ENCODE peak calls at places on chromosome 6, in nine cellular contexts. One of them, this sample, is unnamed. For H3K27me3, the result is how much of the 10 kb centered on the place peaks cover.

GRCh38 chr6:151179321-151179720 is 60.4 kb upstream of the AKAP12 start:
- DNase-seq in GM12878: no peak
- DNase-seq in ovary: no peak
- DNase-seq in suprapubic skin: no peak
- DNase-seq in sigmoid colon: no peak
- DNase-seq in tibial nerve: no peak
- DNase-seq in transverse colon: no peak
- DNase-seq in stomach: no peak
- DNase-seq in esophagus muscularis mucosa: no peak
- DNase-seq in this sample: no peak

GRCh38 chr6:21111399-21111725 is 482.2 kb upstream of the SOX4 start:
- DNase-seq in suprapubic skin: no peak
- DNase-seq in GM12878: no peak
- DNase-seq in transverse colon: no peak
- DNase-seq in ovary: no peak
- DNase-seq in sigmoid colon: no peak
- DNase-seq in esophagus muscularis mucosa: no peak
- DNase-seq in stomach: peak
- DNase-seq in tibial nerve: no peak
- DNase-seq in this sample: no peak

GRCh38 chr6:31861919-31862343 is 690 bp downstream of the NEU1 start:
- DNase-seq in suprapubic skin: no peak
- DNase-seq in tibial nerve: no peak
- DNase-seq in sigmoid colon: no peak
- DNase-seq in GM12878: no peak
- DNase-seq in ovary: no peak
- DNase-seq in esophagus muscularis mucosa: no peak
- DNase-seq in transverse colon: no peak
- DNase-seq in stomach: no peak
- DNase-seq in this sample: no peak

GRCh38 chr6:155630085-155630484 is 174.4 kb upstream of the NOX3 start:
- DNase-seq in ovary: no peak
- DNase-seq in stomach: no peak
- DNase-seq in suprapubic skin: no peak
- DNase-seq in sigmoid colon: no peak
- DNase-seq in esophagus muscularis mucosa: no peak
- DNase-seq in GM12878: no peak
- DNase-seq in transverse colon: no peak
- DNase-seq in tibial nerve: no peak
- DNase-seq in this sample: no peak

GRCh38 chr6:118319890-118320289 is 228.2 kb upstream of the PLN start:
- DNase-seq in esophagus muscularis mucosa: no peak
- DNase-seq in sigmoid colon: no peak
- DNase-seq in transverse colon: no peak
- DNase-seq in ovary: no peak
- DNase-seq in tibial nerve: no peak
- DNase-seq in stomach: no peak
- DNase-seq in GM12878: no peak
- DNase-seq in suprapubic skin: no peak
- DNase-seq in this sample: no peak

GRCh38 chr6:18528084-18528743 is 141.1 kb downstream of the RNF144B start:
- DNase-seq in transverse colon: no peak
- DNase-seq in stomach: no peak
- DNase-seq in esophagus muscularis mucosa: no peak
- DNase-seq in tibial nerve: no peak
- DNase-seq in GM12878: no peak
- DNase-seq in sigmoid colon: no peak
- DNase-seq in ovary: no peak
- DNase-seq in suprapubic skin: no peak
- DNase-seq in this sample: no peak

GRCh38 chr6:134176283-134176975 is 124.0 kb upstream of the SLC2A12 start:
- DNase-seq in GM12878: no peak
- DNase-seq in tibial nerve: no peak
- DNase-seq in suprapubic skin: peak
- DNase-seq in transverse colon: no peak
- DNase-seq in stomach: peak
- DNase-seq in ovary: peak
- DNase-seq in sigmoid colon: peak
- DNase-seq in esophagus muscularis mucosa: no peak
- DNase-seq in this sample: peak

GRCh38 chr6:163589401-163589800 is 174.9 kb downstream of the QKI start:
- DNase-seq in suprapubic skin: no peak
- DNase-seq in esophagus muscularis mucosa: no peak
- DNase-seq in stomach: no peak
- DNase-seq in GM12878: no peak
- DNase-seq in transverse colon: no peak
- DNase-seq in ovary: no peak
- DNase-seq in tibial nerve: no peak
- DNase-seq in sigmoid colon: no peak
- DNase-seq in this sample: no peak

GRCh38 chr6:30490031-30490876 is 945 bp downstream of the HLA-E start:
- DNase-seq in suprapubic skin: peak
- DNase-seq in tibial nerve: peak
- DNase-seq in sigmoid colon: peak
- DNase-seq in ovary: peak
- DNase-seq in stomach: peak
- DNase-seq in GM12878: peak
- DNase-seq in transverse colon: peak
- DNase-seq in esophagus muscularis mucosa: peak
- DNase-seq in this sample: peak

DNA sequence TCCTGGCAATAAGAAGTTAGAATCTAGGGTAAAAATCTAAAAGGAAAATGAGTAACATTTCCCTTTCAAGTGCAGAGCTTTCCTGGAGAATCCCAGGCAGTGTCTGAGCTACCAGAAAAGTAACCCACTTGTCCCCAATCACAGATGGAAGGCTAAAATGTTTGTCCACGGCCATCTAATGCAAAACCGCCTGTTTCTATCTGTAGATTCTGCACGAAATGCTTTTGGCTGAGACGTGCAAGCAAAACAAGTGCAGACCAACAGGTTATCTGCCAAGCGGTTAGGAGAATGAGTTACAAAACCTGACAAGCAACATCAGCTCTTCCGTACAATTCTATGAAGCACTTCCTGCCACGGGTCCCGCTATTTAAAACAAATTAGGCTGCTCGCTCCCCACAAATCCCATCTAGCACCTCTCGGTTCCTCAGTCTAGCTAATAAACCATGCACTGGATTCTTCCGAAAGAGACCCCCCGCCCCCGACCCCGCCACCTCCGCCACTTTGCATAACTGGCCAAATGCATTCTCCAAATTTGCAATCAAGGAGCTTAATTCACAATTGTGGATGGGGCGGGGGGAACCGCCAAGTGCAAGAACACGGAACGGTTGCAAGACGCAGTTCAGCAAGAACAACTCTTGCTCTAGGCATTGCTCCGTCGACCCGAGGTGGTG is 1.4 kb downstream of the ELOVL5 start:
- DNase-seq in suprapubic skin: no peak
- DNase-seq in stomach: no peak
- DNase-seq in sigmoid colon: no peak
- DNase-seq in esophagus muscularis mucosa: no peak
- DNase-seq in GM12878: no peak
- DNase-seq in ovary: no peak
- DNase-seq in transverse colon: no peak
- DNase-seq in tibial nerve: no peak
- DNase-seq in this sample: no peak
- TF ChIP-seq EP300 in suprapubic skin: no peak
- TF ChIP-seq EP300 in stomach: no peak
- TF ChIP-seq EP300 in sigmoid colon: no peak
- TF ChIP-seq EP300 in esophagus muscularis mucosa: no peak
- TF ChIP-seq EP300 in GM12878: no peak
- TF ChIP-seq EP300 in ovary: no peak
- TF ChIP-seq EP300 in transverse colon: no peak
- TF ChIP-seq EP300 in tibial nerve: no peak
- TF ChIP-seq EP300 in this sample: no peak

GRCh38 chr6:10396775-10397174 is 18.1 kb downstream of the TFAP2A start:
- DNase-seq in GM12878: no peak
- DNase-seq in tibial nerve: no peak
- DNase-seq in sigmoid colon: no peak
- DNase-seq in esophagus muscularis mucosa: no peak
- DNase-seq in ovary: no peak
- DNase-seq in stomach: no peak
- DNase-seq in transverse colon: no peak
- DNase-seq in suprapubic skin: no peak
- DNase-seq in this sample: no peak
- H3K27me3 ChIP-seq in GM12878: under half
- H3K27me3 ChIP-seq in tibial nerve: half or more
- H3K27me3 ChIP-seq in sigmoid colon: under half
- H3K27me3 ChIP-seq in esophagus muscularis mucosa: half or more
- H3K27me3 ChIP-seq in ovary: under half
- H3K27me3 ChIP-seq in stomach: under half
- H3K27me3 ChIP-seq in transverse colon: half or more
- H3K27me3 ChIP-seq in suprapubic skin: half or more
- H3K27me3 ChIP-seq in this sample: under half

GRCh38 chr6:92292067-92292466 is 1127.3 kb downstream of the EPHA7 start:
- DNase-seq in ovary: no peak
- DNase-seq in esophagus muscularis mucosa: no peak
- DNase-seq in sigmoid colon: no peak
- DNase-seq in transverse colon: no peak
- DNase-seq in stomach: no peak
- DNase-seq in suprapubic skin: no peak
- DNase-seq in tibial nerve: no peak
- DNase-seq in GM12878: no peak
- DNase-seq in this sample: no peak
- TF ChIP-seq EP300 in ovary: no peak
- TF ChIP-seq EP300 in esophagus muscularis mucosa: no peak
- TF ChIP-seq EP300 in sigmoid colon: no peak
- TF ChIP-seq EP300 in transverse colon: no peak
- TF ChIP-seq EP300 in stomach: no peak
- TF ChIP-seq EP300 in suprapubic skin: no peak
- TF ChIP-seq EP300 in tibial nerve: no peak
- TF ChIP-seq EP300 in GM12878: no peak
- TF ChIP-seq EP300 in this sample: no peak

DNA sequence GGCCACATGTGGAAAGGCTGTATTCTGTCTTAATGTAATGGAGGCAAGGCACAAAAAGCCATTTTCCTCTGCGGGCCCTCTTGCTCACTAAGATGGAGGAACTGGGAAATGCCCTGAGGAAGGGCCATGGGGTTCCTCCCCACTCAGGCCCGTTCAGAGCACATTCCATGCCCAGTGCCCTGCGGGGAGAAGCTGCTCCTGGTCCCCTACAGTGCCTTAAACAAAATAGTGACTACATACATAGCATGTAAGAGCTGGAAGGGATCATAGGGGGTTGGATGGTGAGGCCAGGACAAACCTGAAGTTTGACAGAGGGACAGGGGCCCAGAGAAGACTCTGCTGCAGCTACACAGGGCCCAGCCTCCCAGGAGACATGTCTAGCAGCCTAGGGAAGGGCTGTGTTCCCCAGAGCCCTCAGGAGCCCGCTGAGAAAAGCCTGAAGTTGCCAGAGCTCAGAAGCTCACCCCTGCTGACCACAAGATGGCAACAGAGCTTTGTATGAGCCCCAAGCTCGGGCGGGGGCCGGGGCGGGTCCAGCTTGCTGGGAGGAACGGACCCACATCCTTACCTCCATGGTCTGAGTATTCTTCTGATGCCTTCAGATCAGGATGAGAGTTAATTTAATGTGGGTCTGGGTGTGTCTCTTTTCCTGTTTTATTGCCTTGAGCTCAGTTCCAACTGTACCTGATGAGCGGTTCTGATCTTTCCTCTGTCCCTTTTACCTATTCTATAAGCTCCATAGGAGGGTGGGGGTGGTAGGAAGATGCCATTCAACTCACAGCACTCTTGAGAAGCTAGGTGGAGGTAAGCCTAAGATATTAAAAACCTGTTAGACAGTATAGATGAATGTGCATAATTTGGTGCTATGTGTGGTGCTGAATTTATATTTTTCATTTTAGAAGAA is 242.9 kb downstream of the CDC5L start:
- DNase-seq in sigmoid colon: no peak
- DNase-seq in stomach: peak
- DNase-seq in esophagus muscularis mucosa: no peak
- DNase-seq in GM12878: no peak
- DNase-seq in ovary: peak
- DNase-seq in tibial nerve: no peak
- DNase-seq in transverse colon: peak
- DNase-seq in suprapubic skin: no peak
- DNase-seq in this sample: no peak
- H3K27me3 ChIP-seq in sigmoid colon: under half
- H3K27me3 ChIP-seq in stomach: under half
- H3K27me3 ChIP-seq in esophagus muscularis mucosa: under half
- H3K27me3 ChIP-seq in GM12878: under half
- H3K27me3 ChIP-seq in ovary: under half
- H3K27me3 ChIP-seq in tibial nerve: under half
- H3K27me3 ChIP-seq in transverse colon: under half
- H3K27me3 ChIP-seq in suprapubic skin: under half
- H3K27me3 ChIP-seq in this sample: under half

DNA sequence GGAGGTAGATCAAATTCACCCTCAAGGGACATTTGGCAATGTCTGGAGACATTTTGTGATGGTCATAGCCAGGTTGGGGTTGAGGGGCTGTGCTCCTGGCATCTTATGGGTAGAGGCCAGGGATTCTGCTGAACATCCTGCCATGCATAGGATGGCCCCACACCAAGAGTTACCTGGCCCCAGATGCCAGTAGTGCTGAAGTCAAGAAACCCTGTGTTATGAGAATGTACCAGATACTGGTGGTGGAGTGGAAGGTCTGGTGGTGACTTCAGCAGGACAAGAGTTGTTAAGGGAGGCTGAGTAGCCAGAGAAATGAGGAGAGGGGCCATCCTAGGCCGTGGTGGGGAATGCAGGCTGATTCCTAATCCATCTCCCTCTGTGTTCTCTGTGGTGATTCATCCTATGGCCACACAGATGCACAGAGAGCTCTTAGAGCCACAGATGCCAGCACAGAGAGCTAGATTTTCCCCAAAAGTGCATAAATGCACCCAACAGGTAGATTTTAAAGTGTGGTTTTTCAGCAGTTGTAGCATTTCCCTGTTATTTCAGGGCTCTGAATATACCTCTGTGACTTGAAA is 43.6 kb downstream of the CDYL start:
- DNase-seq in ovary: no peak
- DNase-seq in GM12878: no peak
- DNase-seq in sigmoid colon: no peak
- DNase-seq in tibial nerve: no peak
- DNase-seq in esophagus muscularis mucosa: no peak
- DNase-seq in stomach: no peak
- DNase-seq in transverse colon: no peak
- DNase-seq in suprapubic skin: no peak
- DNase-seq in this sample: no peak
- TF ChIP-seq EP300 in ovary: no peak
- TF ChIP-seq EP300 in GM12878: no peak
- TF ChIP-seq EP300 in sigmoid colon: no peak
- TF ChIP-seq EP300 in tibial nerve: no peak
- TF ChIP-seq EP300 in esophagus muscularis mucosa: no peak
- TF ChIP-seq EP300 in stomach: no peak
- TF ChIP-seq EP300 in transverse colon: no peak
- TF ChIP-seq EP300 in suprapubic skin: no peak
- TF ChIP-seq EP300 in this sample: no peak

DNA sequence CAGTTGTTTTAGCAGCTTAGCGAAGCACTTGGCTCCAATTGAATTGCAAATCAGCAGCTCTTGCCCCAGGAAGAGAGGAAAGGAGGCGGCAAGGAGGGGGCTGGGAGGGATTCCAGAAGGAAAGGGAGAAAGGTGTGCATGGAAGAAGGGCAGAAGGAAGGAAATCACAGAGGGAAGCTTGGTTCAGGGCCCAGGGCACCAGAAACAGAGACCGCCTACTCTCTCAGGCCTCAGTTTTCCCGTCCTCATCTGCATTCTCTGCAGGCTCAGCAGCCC is 13.9 kb downstream of the GRM4 start:
- DNase-seq in suprapubic skin: no peak
- DNase-seq in tibial nerve: no peak
- DNase-seq in ovary: no peak
- DNase-seq in sigmoid colon: no peak
- DNase-seq in GM12878: no peak
- DNase-seq in stomach: no peak
- DNase-seq in transverse colon: no peak
- DNase-seq in esophagus muscularis mucosa: no peak
- DNase-seq in this sample: no peak
- H3K27me3 ChIP-seq in suprapubic skin: half or more
- H3K27me3 ChIP-seq in tibial nerve: half or more
- H3K27me3 ChIP-seq in ovary: under half
- H3K27me3 ChIP-seq in sigmoid colon: under half
- H3K27me3 ChIP-seq in GM12878: under half
- H3K27me3 ChIP-seq in stomach: under half
- H3K27me3 ChIP-seq in transverse colon: under half
- H3K27me3 ChIP-seq in esophagus muscularis mucosa: under half
- H3K27me3 ChIP-seq in this sample: under half